ENCODE peak calls at places on chromosome 17, in eight cellular contexts. E, Z, N, D, L, J, A and Y are unnamed samples.
A peak's percentile ranks its signal among the peaks of the same experiment; 100 is the strongest.

GRCh38 chr17:82330322-82331239 is 3.0 kb downstream of the SECTM1 start:
- DNase-seq in E (peak; percentile 67), Z (no peak), N (peak; percentile 45), D (no peak), L (no peak), J (peak; percentile 67), A (no peak), Y (no peak)

GRCh38 chr17:74946641-74947040 is 10.9 kb downstream of the OTOP3 start:
- DNase-seq in E (no peak), Z (no peak), N (no peak), D (no peak), L (no peak), J (no peak), A (no peak), Y (no peak)

GRCh38 chr17:9926150-9926804 is 21.2 kb upstream of the RCVRN start:
- DNase-seq in E (no peak), Z (no peak), N (no peak), D (no peak), L (no peak), J (no peak), A (no peak), Y (no peak)

GRCh38 chr17:19650826-19651225 is 2.3 kb downstream of the ALDH3A2 start:
- DNase-seq in E (no peak), Z (no peak), N (no peak), D (no peak), L (no peak), J (peak; percentile 59), A (no peak), Y (no peak)

GRCh38 chr17:19244357-19244756 is 7.2 kb downstream of the EPN2 start:
- DNase-seq in E (no peak), Z (no peak), N (no peak), D (no peak), L (no peak), J (no peak), A (no peak), Y (no peak)

GRCh38 chr17:37488009-37488604 is 1.6 kb upstream of the DUSP14 start:
- DNase-seq in E (no peak), Z (no peak), N (peak; percentile 98), D (no peak), L (no peak), J (peak; percentile 99), A (peak; percentile 45), Y (peak; percentile 34)

GRCh38 chr17:27256225-27257030 is 37.5 kb upstream of the WSB1 start:
- DNase-seq in E (no peak), Z (no peak), N (peak; percentile 84), D (no peak), L (no peak), J (peak; percentile 86), A (peak; percentile 59), Y (no peak)

GRCh38 chr17:10730956-10731879 is 1.4 kb upstream of the TMEM220 start:
- DNase-seq in E (peak; percentile 33), Z (no peak), N (no peak), D (no peak), L (no peak), J (no peak), A (no peak), Y (no peak)

GRCh38 chr17:81666092-81666341 is 388 bp downstream of the OXLD1 start:
- DNase-seq in E (no peak), Z (no peak), N (no peak), D (no peak), L (no peak), J (peak; percentile 9), A (no peak), Y (no peak)

GRCh38 chr17:67018429-67019125 is 25.8 kb upstream of the CACNG1 start:
- DNase-seq in E (no peak), Z (no peak), N (no peak), D (no peak), L (no peak), J (no peak), A (no peak), Y (no peak)

GRCh38 chr17:69870091-69870530 is 204.9 kb upstream of the KCNJ16 start:
- DNase-seq in E (no peak), Z (no peak), N (peak; percentile 10), D (no peak), L (no peak), J (peak; percentile 91), A (no peak), Y (no peak)

GRCh38 chr17:74373838-74374606 is 6.7 kb downstream of the GPR142 start:
- DNase-seq in E (no peak), Z (no peak), N (peak; percentile 45), D (no peak), L (no peak), J (no peak), A (no peak), Y (no peak)

GRCh38 chr17:76736349-76737081 is 616 bp downstream of the SRSF2 start:
- DNase-seq in E (peak; percentile 73), Z (peak; percentile 64), N (peak; percentile 62), D (peak; percentile 72), L (peak; percentile 61), J (peak; percentile 60), A (peak; percentile 78), Y (peak; percentile 66)

GRCh38 chr17:43554857-43555256 is 8.7 kb upstream of the ETV4 start:
- DNase-seq in E (no peak), Z (no peak), N (no peak), D (no peak), L (no peak), J (no peak), A (no peak), Y (no peak)

GRCh38 chr17:65013613-65014391 is 42.7 kb downstream of the GNA13 start:
- DNase-seq in E (peak; percentile 25), Z (no peak), N (no peak), D (peak; percentile 20), L (no peak), J (peak; percentile 93), A (no peak), Y (no peak)

GRCh38 chr17:57317016-57317415 is 60.7 kb downstream of the MSI2 start:
- DNase-seq in E (no peak), Z (no peak), N (no peak), D (no peak), L (no peak), J (no peak), A (no peak), Y (no peak)

GRCh38 chr17:55547027-55547670 is 35.9 kb upstream of the SMIM36 start:
- DNase-seq in E (no peak), Z (no peak), N (no peak), D (no peak), L (no peak), J (peak; percentile 10), A (no peak), Y (no peak)

GRCh38 chr17:13413001-13413400 is 188.7 kb downstream of the HS3ST3A1 start:
- DNase-seq in E (no peak), Z (no peak), N (no peak), D (no peak), L (no peak), J (peak; percentile 25), A (no peak), Y (no peak)

GRCh38 chr17:27216836-27217235 is 77.1 kb upstream of the WSB1 start:
- DNase-seq in E (no peak), Z (no peak), N (no peak), D (no peak), L (no peak), J (no peak), A (no peak), Y (no peak)

GRCh38 chr17:50631908-50632571 is 2.6 kb upstream of the ABCC3 start:
- DNase-seq in E (no peak), Z (no peak), N (peak; percentile 55), D (no peak), L (no peak), J (no peak), A (no peak), Y (no peak)
- H3K4me1 ChIP-seq in E (peaks cover 7% of the 10 kb centered on the region), Z (peaks cover 8% of the 10 kb centered on the region), N (peaks cover 83% of the 10 kb centered on the region), D (peaks cover 8% of the 10 kb centered on the region), L (peaks cover 7% of the 10 kb centered on the region), J (peaks cover 20% of the 10 kb centered on the region), A (no peaks in the 10 kb centered on the region), Y (no peaks in the 10 kb centered on the region)

DNA sequence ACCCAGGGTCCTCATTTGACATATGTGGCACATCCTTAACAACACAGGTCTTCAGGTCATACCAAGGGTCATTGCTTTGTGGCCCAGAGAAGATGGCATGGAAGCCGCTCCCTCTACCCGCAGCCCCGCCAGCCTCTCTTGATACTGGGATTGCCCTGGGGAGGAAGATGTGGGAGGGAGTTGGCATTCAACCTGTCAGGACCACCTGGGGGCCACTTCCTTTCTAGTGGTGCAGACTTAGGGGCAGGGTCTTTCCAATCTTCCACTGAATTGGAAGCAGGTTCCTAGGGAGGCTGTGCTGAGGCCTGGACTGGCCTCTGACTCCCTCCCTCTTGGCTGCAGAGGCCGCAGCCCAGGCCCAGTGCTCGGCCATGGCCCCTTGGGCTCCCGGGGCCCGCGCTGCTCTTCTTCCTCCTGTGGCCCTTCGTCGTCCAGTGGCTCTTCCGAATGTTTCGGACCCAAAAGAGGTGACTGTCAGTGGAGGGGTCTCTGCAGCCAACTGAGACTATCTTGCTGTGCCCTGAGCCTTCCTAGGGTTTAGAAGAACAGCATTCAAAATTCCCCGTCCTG is 5.1 kb upstream of the HEXIM1 start:
- DNase-seq in E (peak; percentile 20), Z (no peak), N (no peak), D (no peak), L (no peak), J (no peak), A (no peak), Y (no peak)
- H3K4me3 ChIP-seq in E (peak overlapping the region; percentile 47), Z (no peak overlapping the region), N (no peak overlapping the region), D (no peak overlapping the region), L (peak overlapping the region; percentile 57), J (no peak overlapping the region), A (no peak overlapping the region), Y (no peak overlapping the region)

DNA sequence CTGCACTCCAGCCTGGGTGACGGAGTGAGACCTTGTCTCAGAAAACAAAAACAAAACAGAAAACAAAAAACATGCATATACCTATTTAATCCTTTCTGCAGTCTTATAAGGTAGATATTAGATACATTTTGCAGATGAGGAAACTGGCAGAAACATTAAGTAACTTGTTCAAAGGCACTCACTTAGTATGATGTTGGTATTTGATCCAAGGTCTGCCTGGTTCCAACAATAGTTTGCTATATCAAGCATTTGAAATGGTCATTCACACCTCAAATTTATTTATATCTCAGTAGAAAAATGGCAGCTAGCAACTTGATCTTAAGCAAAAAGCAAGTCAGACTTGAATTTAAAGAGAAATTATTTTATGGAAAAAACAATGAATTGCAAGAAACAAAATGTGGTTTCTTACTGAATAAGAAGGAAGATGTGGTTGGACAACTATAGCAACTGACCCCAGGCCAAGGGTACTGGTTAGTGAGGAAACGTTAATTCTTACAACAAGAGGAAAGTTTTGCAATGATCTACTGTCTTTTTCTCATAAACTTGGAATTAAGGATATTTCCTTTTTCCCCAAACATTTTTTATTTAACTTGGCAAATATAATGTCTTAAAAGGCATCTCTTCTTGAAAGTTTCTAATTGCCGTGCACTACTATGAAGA is 19.7 kb downstream of the DHRS7B start:
- DNase-seq in E (no peak), Z (no peak), N (no peak), D (no peak), L (no peak), J (no peak), A (no peak), Y (no peak)
- H3K27ac ChIP-seq in E (no peak overlapping the region), Z (no peak overlapping the region), N (no peak overlapping the region), D (no peak overlapping the region), L (no peak overlapping the region), J (no peak overlapping the region), A (no peak overlapping the region), Y (no peak overlapping the region)

DNA sequence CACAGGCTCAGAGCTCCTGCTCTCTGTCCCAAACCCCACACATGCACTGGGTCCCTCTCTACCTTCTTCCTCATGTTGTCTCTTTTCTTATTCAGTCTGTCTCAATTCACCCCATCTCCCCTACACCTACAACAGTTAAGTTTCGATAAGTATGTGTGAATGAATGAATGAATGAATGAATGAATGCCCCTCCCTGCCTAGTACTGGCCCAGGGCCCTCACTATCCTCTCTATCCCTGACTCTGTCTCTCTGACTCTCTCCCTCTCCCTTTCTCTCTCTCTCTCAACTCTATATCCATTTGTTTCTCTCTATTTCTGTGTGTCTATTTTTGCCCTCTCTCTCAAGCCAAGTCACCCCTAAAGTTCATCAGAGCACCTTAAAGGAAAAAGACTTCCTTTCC is 6.7 kb upstream of the KRT9 start:
- DNase-seq in E (no peak), Z (no peak), N (no peak), D (no peak), L (no peak), J (no peak), A (no peak), Y (no peak)
- H3K4me1 ChIP-seq in E (no peaks in the 10 kb centered on the region), Z (peaks cover 5% of the 10 kb centered on the region), N (peaks cover 6% of the 10 kb centered on the region), D (no peaks in the 10 kb centered on the region), L (no peaks in the 10 kb centered on the region), J (no peaks in the 10 kb centered on the region), A (no peaks in the 10 kb centered on the region), Y (no peaks in the 10 kb centered on the region)